ENCODE peak calls at places on chromosomes 13 and 19, in seven cellular contexts. A is uterus, G is tibial nerve, Y is fibroblast of lung, D is heart right ventricle, X is stomach, P is ascending aorta. C is an unnamed sample.

GRCh38 chr19:6718741-6719539 is 1.5 kb downstream of the C3 start:
- DNase-seq in A (no peak), G (no peak), Y (no peak), D (no peak), X (no peak), P (no peak), C (peak; percentile 81)

GRCh38 chr19:11832253-11832912 is 16.1 kb upstream of the ZNF439 start:
- DNase-seq in A (no peak), G (no peak), Y (no peak), D (no peak), X (no peak), P (no peak), C (no peak)

GRCh38 chr13:93039131-93039530 is 187.5 kb upstream of the GPC6 start:
- DNase-seq in A (no peak), G (no peak), Y (peak; percentile 96), D (no peak), X (no peak), P (no peak), C (no peak)

GRCh38 chr13:30108913-30109237 is 198.5 kb downstream of the KATNAL1 start:
- DNase-seq in A (no peak), G (no peak), Y (no peak), D (no peak), X (peak; percentile 92), P (no peak), C (peak; percentile 89)

GRCh38 chr13:68748038-68748437 is 1359.6 kb upstream of the ATXN8OS start:
- DNase-seq in A (no peak), G (no peak), Y (peak; percentile 65), D (no peak), X (no peak), P (no peak), C (no peak)

GRCh38 chr13:63731896-63732295 is 2316.2 kb upstream of the PCDH20 start:
- DNase-seq in A (no peak), G (no peak), Y (no peak), D (no peak), X (peak; percentile 39), P (no peak), C (no peak)

GRCh38 chr13:74117207-74117705 is 16.9 kb downstream of the KLF12 start:
- DNase-seq in A (no peak), G (no peak), Y (no peak), D (no peak), X (no peak), P (no peak), C (no peak)

GRCh38 chr19:29528350-29528945 is 2.7 kb downstream of the VSTM2B start:
- DNase-seq in A (no peak), G (peak; percentile 39), Y (peak; percentile 60), D (peak; percentile 25), X (no peak), P (no peak), C (peak; percentile 79)

GRCh38 chr19:58217607-58218391 is 10.9 kb upstream of the ZNF544 start:
- DNase-seq in A (no peak), G (no peak), Y (no peak), D (no peak), X (no peak), P (no peak), C (no peak)

GRCh38 chr13:46521921-46522691 is 30.9 kb upstream of the LRCH1 start:
- DNase-seq in A (no peak), G (no peak), Y (no peak), D (no peak), X (no peak), P (no peak), C (no peak)

GRCh38 chr13:35343417-35343816 is 133.1 kb downstream of the MAB21L1 start:
- DNase-seq in A (no peak), G (no peak), Y (no peak), D (no peak), X (no peak), P (no peak), C (no peak)

GRCh38 chr13:41506312-41506711 is 49.0 kb downstream of the RGCC start:
- DNase-seq in A (no peak), G (no peak), Y (no peak), D (no peak), X (no peak), P (no peak), C (no peak)

GRCh38 chr19:58059003-58059671 is at the start of gene ZNF135:
- DNase-seq in A (peak; percentile 89), G (peak; percentile 74), Y (peak; percentile 86), D (peak; percentile 92), X (peak; percentile 58), P (peak; percentile 90), C (peak; percentile 85)

GRCh38 chr13:100537486-100537885 is 51.1 kb downstream of the GGACT start:
- DNase-seq in A (no peak), G (no peak), Y (no peak), D (no peak), X (no peak), P (no peak), C (no peak)

GRCh38 chr13:27034678-27035111 is 136.9 kb downstream of the USP12 start:
- DNase-seq in A (no peak), G (no peak), Y (no peak), D (peak; percentile 13), X (no peak), P (no peak), C (no peak)

GRCh38 chr19:1650627-1651009 is 1.8 kb downstream of the TCF3 start:
- DNase-seq in A (no peak), G (no peak), Y (peak; percentile 18), D (no peak), X (no peak), P (no peak), C (no peak)

GRCh38 chr13:19962894-19963293 is 4.4 kb downstream of the ZMYM2 start:
- DNase-seq in A (no peak), G (no peak), Y (no peak), D (no peak), X (no peak), P (no peak), C (no peak)

GRCh38 chr19:45643024-45643926 is 4.1 kb upstream of the EML2 start:
- DNase-seq in A (peak; percentile 68), G (peak; percentile 91), Y (peak; percentile 63), D (peak; percentile 84), X (peak; percentile 88), P (peak; percentile 89), C (peak; percentile 96)
- H3K4me3 ChIP-seq in A (no peak overlapping the region), G (no peak overlapping the region), Y (peak overlapping the region; percentile 17), D (peak overlapping the region; percentile 57), X (peak overlapping the region; percentile 40), P (no peak overlapping the region), C (no peak overlapping the region)

DNA sequence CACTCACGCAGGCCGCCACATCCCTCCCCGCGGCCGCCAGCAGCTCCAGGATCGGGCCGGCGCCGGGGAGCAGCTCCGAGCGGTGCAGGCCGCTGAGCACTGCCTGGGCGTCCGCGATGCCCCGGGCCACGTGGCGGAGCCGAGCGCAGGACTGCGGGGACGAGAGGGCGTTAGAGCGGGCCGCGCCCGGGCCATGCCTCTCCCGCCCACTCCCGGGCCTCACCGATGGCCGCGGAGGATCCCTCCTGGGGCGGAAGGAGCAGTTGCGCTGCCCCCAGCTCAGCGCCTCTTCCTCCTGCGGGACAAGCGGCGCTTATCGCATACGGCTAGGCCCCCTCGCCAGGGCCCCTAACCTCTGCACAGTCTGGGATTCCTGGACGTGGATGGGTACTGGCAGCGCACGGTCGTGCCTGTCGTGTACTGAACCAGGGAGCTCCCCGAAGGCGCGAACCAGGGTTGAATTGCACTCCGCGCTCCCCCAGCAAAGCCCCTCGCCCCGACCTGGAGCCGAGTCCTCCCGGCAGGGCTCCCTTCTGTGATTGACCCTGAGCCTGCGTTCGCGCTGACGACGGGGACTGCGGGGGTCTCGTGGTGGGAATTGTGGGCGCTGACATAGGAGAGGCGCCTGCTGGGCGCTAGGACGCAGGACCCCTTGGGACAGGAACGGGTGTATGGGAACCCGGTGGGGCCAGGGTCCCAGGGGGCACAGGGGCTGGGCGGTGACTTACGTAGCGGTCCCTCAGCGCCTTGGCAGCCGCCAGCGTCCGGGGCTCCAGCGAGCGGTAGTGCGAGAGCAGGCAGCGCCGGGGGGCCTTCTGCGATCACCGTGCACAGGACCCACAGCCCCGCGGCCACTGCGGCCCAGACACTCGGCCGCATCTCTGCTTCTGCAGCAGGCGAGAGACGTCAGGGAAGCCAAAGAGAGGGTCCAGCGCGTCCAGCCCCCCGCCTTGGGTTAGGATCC is 673 bp downstream of the IFNL4 start:
- DNase-seq in A (no peak), G (no peak), Y (peak; percentile 23), D (no peak), X (no peak), P (no peak), C (no peak)
- H3K27me3 ChIP-seq in A (no peaks in the 10 kb centered on the region), G (no peaks in the 10 kb centered on the region), Y (peaks cover 30% of the 10 kb centered on the region), D (peaks cover 21% of the 10 kb centered on the region), X (peaks cover 30% of the 10 kb centered on the region), P (peaks cover 12% of the 10 kb centered on the region), C (peaks cover 61% of the 10 kb centered on the region)

DNA sequence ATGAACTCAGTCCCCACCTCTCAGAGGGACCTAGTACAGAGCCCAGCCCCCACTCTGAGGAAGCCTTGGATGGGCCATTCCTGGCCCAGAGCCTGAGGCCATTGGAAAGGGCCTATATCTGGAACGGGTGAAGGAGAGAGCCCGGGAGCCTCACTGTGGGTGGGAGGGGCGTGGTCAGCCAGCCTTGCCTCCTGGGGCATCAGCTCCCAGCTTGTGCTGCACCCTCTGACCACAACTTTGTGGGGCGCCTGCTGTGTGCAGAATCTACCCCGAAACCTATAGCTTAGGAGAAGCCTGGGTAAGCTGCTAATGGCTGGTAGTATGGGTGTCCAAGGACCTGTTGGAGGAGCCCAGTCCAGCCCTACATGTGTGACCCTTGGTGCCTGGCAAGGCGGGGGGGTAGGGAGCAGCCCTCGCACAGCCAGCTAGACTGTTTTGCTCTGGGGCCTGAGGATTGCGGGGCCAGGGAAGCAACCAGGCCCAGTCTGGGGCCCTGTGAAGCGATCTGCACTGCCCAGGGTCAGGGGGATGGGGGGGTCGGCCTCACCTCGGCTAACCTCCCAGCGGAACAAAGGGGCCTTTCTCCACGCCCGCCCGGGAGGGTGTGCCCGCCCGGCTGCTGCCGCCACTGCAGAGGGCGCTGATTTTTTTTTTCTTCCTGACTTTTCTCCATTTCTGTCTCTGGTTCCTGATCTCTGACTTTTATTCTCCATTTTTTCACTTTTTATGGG is 42.3 kb downstream of the LYL1 start:
- DNase-seq in A (no peak), G (no peak), Y (peak; percentile 43), D (no peak), X (no peak), P (no peak), C (no peak)
- H3K4me3 ChIP-seq in A (peak overlapping the region; percentile 33), G (peak overlapping the region; percentile 55), Y (peak overlapping the region; percentile 43), D (peak overlapping the region; percentile 56), X (peak overlapping the region; percentile 45), P (peak overlapping the region; percentile 44), C (peak overlapping the region; percentile 34)

DNA sequence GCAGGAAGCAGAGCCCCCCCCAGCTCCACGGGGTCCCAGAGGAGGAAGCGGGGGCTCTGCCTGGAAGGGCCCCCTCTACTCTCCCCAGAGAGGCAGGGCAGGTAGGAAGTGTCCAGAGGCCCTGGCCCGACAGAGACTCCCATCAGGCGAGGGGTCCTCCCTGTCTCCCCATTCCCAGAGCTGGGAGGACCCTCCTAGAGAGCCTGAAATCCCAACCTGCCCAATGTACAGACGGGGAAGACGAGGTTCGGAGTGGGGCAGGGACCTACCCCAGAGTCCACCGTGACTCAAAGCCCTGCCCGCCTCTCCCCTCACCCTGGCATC is 1.1 kb downstream of the TLE2 start:
- DNase-seq in A (no peak), G (no peak), Y (no peak), D (no peak), X (no peak), P (no peak), C (no peak)
- H3K27me3 ChIP-seq in A (no peaks in the 10 kb centered on the region), G (no peaks in the 10 kb centered on the region), Y (peaks cover 19% of the 10 kb centered on the region), D (no peaks in the 10 kb centered on the region), X (peaks cover 8% of the 10 kb centered on the region), P (no peaks in the 10 kb centered on the region), C (peaks cover 78% of the 10 kb centered on the region)

GRCh38 chr13:113129921-113130750 is 7.5 kb downstream of the F10 start:
- DNase-seq in A (no peak), G (no peak), Y (peak; percentile 31), D (no peak), X (peak; percentile 21), P (peak; percentile 59), C (peak; percentile 85)
- H3K4me3 ChIP-seq in A (no peak overlapping the region), G (peak overlapping the region; percentile 30), Y (no peak overlapping the region), D (peak overlapping the region; percentile 52), X (peak overlapping the region; percentile 29), P (peak overlapping the region; percentile 39), C (peak overlapping the region; percentile 16)

C was measured in left lung.